ENCODE peak calls at places on chromosomes 7 and 10, in nine cellular contexts. B is activated T-cell treated with anti-CD3 and anti-CD28 coated beads, Interleukin-2, amount 50 U/mL, for 1 hour; K is GM12892; C is AG09309; T is left colon; E is progenitor cell of endocrine pancreas; O is retinal pigment epithelial cell; Y is A549; M is SK-N-DZ. L is an unnamed sample.

GRCh38 chr7:33108931-33109757 is at the start of gene RP9:
- DNase-seq in B (peak; percentile 84), C (no peak), Y (peak; percentile 61), O (no peak), K (peak; percentile 64), M (peak; percentile 86), T (peak; percentile 57), E (peak; percentile 76), L (no peak)

GRCh38 chr10:508726-509125 is 180.7 kb downstream of the DIP2C start:
- DNase-seq in E (no peak), T (no peak), O (no peak), K (no peak), B (no peak), Y (no peak), M (no peak), C (no peak), L (no peak)

GRCh38 chr10:15035385-15036301 is 8.1 kb upstream of the OLAH start:
- DNase-seq in T (peak; percentile 30), M (no peak), Y (no peak), E (no peak), B (no peak), K (no peak), C (no peak), O (peak; percentile 37), L (no peak)

GRCh38 chr7:151992375-151992774 is 33.1 kb upstream of the GALNT11 start:
- DNase-seq in C (no peak), T (peak; percentile 47), Y (peak; percentile 66), M (peak; percentile 84), E (no peak), B (peak; percentile 52), O (no peak), K (no peak), L (no peak)

GRCh38 chr10:131655101-131655849 is 245.5 kb upstream of the PPP2R2D start:
- DNase-seq in B (no peak), E (no peak), O (no peak), K (no peak), Y (no peak), T (no peak), C (no peak), M (no peak), L (no peak)

GRCh38 chr7:100220833-100221718 is 1.3 kb downstream of the PVRIG start:
- DNase-seq in Y (no peak), E (no peak), M (no peak), B (peak; percentile 70), C (no peak), O (no peak), K (peak; percentile 60), T (peak; percentile 47), L (peak; percentile 82)

GRCh38 chr10:1022413-1022812 is 3.2 kb downstream of the IDI2 start:
- DNase-seq in C (no peak), Y (no peak), O (no peak), K (no peak), T (no peak), M (no peak), B (no peak), E (no peak), L (no peak)

GRCh38 chr7:152462995-152463713 is 27.4 kb upstream of the KMT2C start:
- DNase-seq in M (peak; percentile 82), B (no peak), E (no peak), K (no peak), O (peak; percentile 38), T (peak; percentile 55), Y (no peak), C (no peak), L (no peak)

GRCh38 chr7:117858731-117859130 is 14.5 kb downstream of the CTTNBP2 start:
- DNase-seq in C (no peak), Y (no peak), B (no peak), K (no peak), T (no peak), M (no peak), O (no peak), E (no peak), L (no peak)

GRCh38 chr7:111639894-111640293 is 77.6 kb upstream of the IMMP2L start:
- DNase-seq in Y (no peak), B (no peak), E (no peak), T (no peak), O (peak; percentile 23), M (no peak), K (no peak), C (no peak), L (no peak)

L was measured in GM12878.